ENCODE peak calls at places on chromosomes 6 and 20, in ten cellular contexts. One of them, this sample, is unnamed. For H3K9me3, the result is how much of the 10 kb centered on the place peaks cover.

GRCh38 chr6:20540683-20541082 is 6.4 kb downstream of the CDKAL1 start:
- DNase-seq in effector memory CD4-positive, alpha-beta T cell: no peak
- DNase-seq in neural progenitor cell: no peak
- DNase-seq in SJSA1: no peak
- DNase-seq in kidney: no peak
- DNase-seq in right lobe of liver: no peak
- DNase-seq in heart left ventricle: no peak
- DNase-seq in mammary epithelial cell: peak
- DNase-seq in ovary: peak
- DNase-seq in uterus: no peak
- DNase-seq in this sample: no peak

GRCh38 chr6:97040355-97040860 is 115.9 kb downstream of the KLHL32 start:
- DNase-seq in neural progenitor cell: peak
- DNase-seq in heart left ventricle: no peak
- DNase-seq in ovary: no peak
- DNase-seq in kidney: no peak
- DNase-seq in SJSA1: no peak
- DNase-seq in right lobe of liver: no peak
- DNase-seq in uterus: no peak
- DNase-seq in mammary epithelial cell: no peak
- DNase-seq in effector memory CD4-positive, alpha-beta T cell: no peak
- DNase-seq in this sample: no peak

GRCh38 chr6:70725817-70726413 is 58.2 kb downstream of the SMAP1 start:
- DNase-seq in neural progenitor cell: no peak
- DNase-seq in SJSA1: no peak
- DNase-seq in ovary: no peak
- DNase-seq in uterus: no peak
- DNase-seq in kidney: no peak
- DNase-seq in heart left ventricle: no peak
- DNase-seq in right lobe of liver: no peak
- DNase-seq in effector memory CD4-positive, alpha-beta T cell: no peak
- DNase-seq in mammary epithelial cell: no peak
- DNase-seq in this sample: no peak

GRCh38 chr20:20772492-20773047 is 60.1 kb upstream of the RALGAPA2 start:
- DNase-seq in kidney: no peak
- DNase-seq in SJSA1: no peak
- DNase-seq in neural progenitor cell: no peak
- DNase-seq in heart left ventricle: no peak
- DNase-seq in right lobe of liver: no peak
- DNase-seq in uterus: no peak
- DNase-seq in ovary: no peak
- DNase-seq in mammary epithelial cell: no peak
- DNase-seq in effector memory CD4-positive, alpha-beta T cell: no peak
- DNase-seq in this sample: no peak

GRCh38 chr6:89984926-89985743 is 90.9 kb downstream of the GJA10 start:
- DNase-seq in ovary: no peak
- DNase-seq in heart left ventricle: peak
- DNase-seq in kidney: peak
- DNase-seq in right lobe of liver: peak
- DNase-seq in mammary epithelial cell: no peak
- DNase-seq in effector memory CD4-positive, alpha-beta T cell: no peak
- DNase-seq in neural progenitor cell: peak
- DNase-seq in uterus: no peak
- DNase-seq in SJSA1: peak
- DNase-seq in this sample: no peak

GRCh38 chr6:167907837-167908681 is 81.3 kb downstream of the AFDN start:
- DNase-seq in right lobe of liver: no peak
- DNase-seq in uterus: no peak
- DNase-seq in effector memory CD4-positive, alpha-beta T cell: no peak
- DNase-seq in mammary epithelial cell: peak
- DNase-seq in heart left ventricle: no peak
- DNase-seq in ovary: no peak
- DNase-seq in SJSA1: no peak
- DNase-seq in kidney: no peak
- DNase-seq in neural progenitor cell: no peak
- DNase-seq in this sample: no peak

GRCh38 chr20:48635791-48636267 is 192.0 kb downstream of the PREX1 start:
- DNase-seq in kidney: peak
- DNase-seq in mammary epithelial cell: peak
- DNase-seq in SJSA1: peak
- DNase-seq in effector memory CD4-positive, alpha-beta T cell: peak
- DNase-seq in neural progenitor cell: peak
- DNase-seq in uterus: no peak
- DNase-seq in right lobe of liver: no peak
- DNase-seq in ovary: no peak
- DNase-seq in heart left ventricle: peak
- DNase-seq in this sample: peak

GRCh38 chr6:47019941-47020340 is 22.2 kb downstream of the ADGRF1 start:
- DNase-seq in kidney: no peak
- DNase-seq in neural progenitor cell: no peak
- DNase-seq in right lobe of liver: no peak
- DNase-seq in uterus: no peak
- DNase-seq in SJSA1: no peak
- DNase-seq in heart left ventricle: no peak
- DNase-seq in effector memory CD4-positive, alpha-beta T cell: no peak
- DNase-seq in ovary: no peak
- DNase-seq in mammary epithelial cell: no peak
- DNase-seq in this sample: no peak

GRCh38 chr6:101847690-101848089 is 454.2 kb downstream of the GRIK2 start:
- DNase-seq in right lobe of liver: no peak
- DNase-seq in ovary: no peak
- DNase-seq in SJSA1: no peak
- DNase-seq in uterus: no peak
- DNase-seq in kidney: no peak
- DNase-seq in neural progenitor cell: peak
- DNase-seq in heart left ventricle: no peak
- DNase-seq in effector memory CD4-positive, alpha-beta T cell: no peak
- DNase-seq in mammary epithelial cell: no peak
- DNase-seq in this sample: no peak

GRCh38 chr20:64101731-64102621 is 5.4 kb downstream of the NPBWR2 start:
- DNase-seq in SJSA1: no peak
- DNase-seq in uterus: no peak
- DNase-seq in ovary: no peak
- DNase-seq in heart left ventricle: peak
- DNase-seq in kidney: peak
- DNase-seq in mammary epithelial cell: no peak
- DNase-seq in right lobe of liver: no peak
- DNase-seq in neural progenitor cell: peak
- DNase-seq in effector memory CD4-positive, alpha-beta T cell: peak
- DNase-seq in this sample: peak

GRCh38 chr20:36493013-36493800 is 48.1 kb upstream of the MYL9 start:
- DNase-seq in kidney: no peak
- DNase-seq in heart left ventricle: no peak
- DNase-seq in neural progenitor cell: peak
- DNase-seq in ovary: no peak
- DNase-seq in uterus: no peak
- DNase-seq in SJSA1: no peak
- DNase-seq in right lobe of liver: no peak
- DNase-seq in effector memory CD4-positive, alpha-beta T cell: no peak
- DNase-seq in mammary epithelial cell: no peak
- DNase-seq in this sample: no peak

GRCh38 chr6:134111062-134111677 is 58.7 kb upstream of the SLC2A12 start:
- DNase-seq in right lobe of liver: no peak
- DNase-seq in SJSA1: no peak
- DNase-seq in uterus: no peak
- DNase-seq in heart left ventricle: no peak
- DNase-seq in neural progenitor cell: peak
- DNase-seq in kidney: no peak
- DNase-seq in ovary: no peak
- DNase-seq in mammary epithelial cell: peak
- DNase-seq in effector memory CD4-positive, alpha-beta T cell: peak
- DNase-seq in this sample: no peak

GRCh38 chr6:27188206-27188884 is 59.2 kb upstream of the PRSS16 start:
- DNase-seq in ovary: peak
- DNase-seq in mammary epithelial cell: peak
- DNase-seq in uterus: peak
- DNase-seq in right lobe of liver: peak
- DNase-seq in neural progenitor cell: peak
- DNase-seq in SJSA1: peak
- DNase-seq in heart left ventricle: peak
- DNase-seq in kidney: no peak
- DNase-seq in effector memory CD4-positive, alpha-beta T cell: no peak
- DNase-seq in this sample: no peak

GRCh38 chr20:34729416-34729815 is 25.3 kb downstream of the TP53INP2 start:
- DNase-seq in uterus: no peak
- DNase-seq in effector memory CD4-positive, alpha-beta T cell: no peak
- DNase-seq in mammary epithelial cell: no peak
- DNase-seq in right lobe of liver: no peak
- DNase-seq in ovary: no peak
- DNase-seq in kidney: no peak
- DNase-seq in SJSA1: no peak
- DNase-seq in heart left ventricle: no peak
- DNase-seq in neural progenitor cell: no peak
- DNase-seq in this sample: no peak

GRCh38 chr20:50788045-50788867 is 6.6 kb upstream of the BCAS4 start:
- DNase-seq in mammary epithelial cell: peak
- DNase-seq in right lobe of liver: peak
- DNase-seq in heart left ventricle: no peak
- DNase-seq in neural progenitor cell: no peak
- DNase-seq in uterus: peak
- DNase-seq in SJSA1: no peak
- DNase-seq in ovary: peak
- DNase-seq in effector memory CD4-positive, alpha-beta T cell: no peak
- DNase-seq in kidney: peak
- DNase-seq in this sample: no peak

GRCh38 chr20:52983726-52984450 is 11.7 kb downstream of the TSHZ2 start:
- DNase-seq in neural progenitor cell: peak
- DNase-seq in mammary epithelial cell: no peak
- DNase-seq in SJSA1: no peak
- DNase-seq in kidney: no peak
- DNase-seq in heart left ventricle: no peak
- DNase-seq in uterus: no peak
- DNase-seq in right lobe of liver: no peak
- DNase-seq in effector memory CD4-positive, alpha-beta T cell: no peak
- DNase-seq in ovary: no peak
- DNase-seq in this sample: no peak

GRCh38 chr6:110178626-110179405 is 654 bp downstream of the WASF1 start:
- DNase-seq in kidney: peak
- DNase-seq in heart left ventricle: peak
- DNase-seq in neural progenitor cell: peak
- DNase-seq in effector memory CD4-positive, alpha-beta T cell: peak
- DNase-seq in right lobe of liver: peak
- DNase-seq in uterus: peak
- DNase-seq in mammary epithelial cell: peak
- DNase-seq in SJSA1: peak
- DNase-seq in ovary: peak
- DNase-seq in this sample: peak

GRCh38 chr20:13009682-13010406 is 1.1 kb downstream of the SPTLC3 start:
- DNase-seq in effector memory CD4-positive, alpha-beta T cell: no peak
- DNase-seq in kidney: no peak
- DNase-seq in uterus: peak
- DNase-seq in right lobe of liver: no peak
- DNase-seq in heart left ventricle: no peak
- DNase-seq in neural progenitor cell: no peak
- DNase-seq in ovary: peak
- DNase-seq in mammary epithelial cell: peak
- DNase-seq in SJSA1: peak
- DNase-seq in this sample: no peak

DNA sequence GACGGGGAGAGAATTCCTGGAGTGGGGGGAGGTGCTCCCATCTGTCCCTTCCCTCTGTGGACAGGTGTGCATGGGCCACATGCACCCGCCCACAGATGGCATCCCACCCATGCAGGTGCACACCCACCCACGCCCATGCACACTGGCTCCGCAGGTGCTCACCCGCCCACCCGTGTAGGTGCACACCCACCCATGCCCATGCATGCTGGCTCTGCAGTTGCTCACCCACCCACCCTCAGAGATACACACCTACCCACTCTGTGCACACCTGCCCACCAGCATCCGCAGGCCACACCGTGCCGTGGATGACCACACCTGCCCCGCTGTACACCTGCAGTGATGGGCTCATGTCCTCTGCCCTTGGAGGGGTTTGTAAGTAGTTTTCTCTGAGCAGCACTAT is 132.0 kb downstream of the PHACTR3 start:
- DNase-seq in ovary: no peak
- DNase-seq in effector memory CD4-positive, alpha-beta T cell: no peak
- DNase-seq in SJSA1: peak
- DNase-seq in kidney: no peak
- DNase-seq in neural progenitor cell: no peak
- DNase-seq in heart left ventricle: no peak
- DNase-seq in mammary epithelial cell: no peak
- DNase-seq in uterus: no peak
- DNase-seq in right lobe of liver: peak
- DNase-seq in this sample: no peak
- H3K9me3 ChIP-seq in ovary: under half
- H3K9me3 ChIP-seq in effector memory CD4-positive, alpha-beta T cell: under half
- H3K9me3 ChIP-seq in SJSA1: under half
- H3K9me3 ChIP-seq in kidney: under half
- H3K9me3 ChIP-seq in neural progenitor cell: under half
- H3K9me3 ChIP-seq in heart left ventricle: under half
- H3K9me3 ChIP-seq in mammary epithelial cell: under half
- H3K9me3 ChIP-seq in uterus: under half
- H3K9me3 ChIP-seq in right lobe of liver: under half
- H3K9me3 ChIP-seq in this sample: under half

DNA sequence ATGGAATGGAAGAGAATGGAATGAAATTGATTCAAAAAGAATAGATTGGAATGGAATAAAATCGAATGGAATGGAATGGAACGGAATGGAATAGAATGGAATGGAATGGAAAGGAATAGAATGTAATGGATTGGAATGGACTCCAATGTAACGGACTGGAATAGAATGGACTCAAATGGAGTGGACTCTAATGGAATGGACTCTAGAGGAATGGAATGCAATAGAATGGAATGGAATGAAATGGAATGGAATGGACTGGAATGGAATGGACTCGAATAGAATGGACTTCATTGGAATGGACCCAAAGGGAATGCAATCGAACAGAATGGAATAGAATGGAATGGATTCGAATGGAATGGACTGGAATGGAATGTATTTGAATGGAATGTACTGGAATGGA is 19.7 kb upstream of the DEFB115 start:
- DNase-seq in heart left ventricle: no peak
- DNase-seq in SJSA1: no peak
- DNase-seq in kidney: no peak
- DNase-seq in neural progenitor cell: no peak
- DNase-seq in effector memory CD4-positive, alpha-beta T cell: no peak
- DNase-seq in ovary: no peak
- DNase-seq in mammary epithelial cell: no peak
- DNase-seq in uterus: no peak
- DNase-seq in right lobe of liver: no peak
- DNase-seq in this sample: no peak
- H3K9me3 ChIP-seq in heart left ventricle: half or more
- H3K9me3 ChIP-seq in SJSA1: under half
- H3K9me3 ChIP-seq in kidney: half or more
- H3K9me3 ChIP-seq in neural progenitor cell: half or more
- H3K9me3 ChIP-seq in effector memory CD4-positive, alpha-beta T cell: under half
- H3K9me3 ChIP-seq in ovary: under half
- H3K9me3 ChIP-seq in mammary epithelial cell: half or more
- H3K9me3 ChIP-seq in uterus: under half
- H3K9me3 ChIP-seq in right lobe of liver: under half
- H3K9me3 ChIP-seq in this sample: under half

GRCh38 chr6:52499681-52500239 is 77.1 kb downstream of the TRAM2 start:
- DNase-seq in ovary: no peak
- DNase-seq in uterus: no peak
- DNase-seq in heart left ventricle: peak
- DNase-seq in kidney: no peak
- DNase-seq in neural progenitor cell: no peak
- DNase-seq in mammary epithelial cell: no peak
- DNase-seq in right lobe of liver: no peak
- DNase-seq in SJSA1: no peak
- DNase-seq in effector memory CD4-positive, alpha-beta T cell: no peak
- DNase-seq in this sample: no peak
- H3K9me3 ChIP-seq in ovary: under half
- H3K9me3 ChIP-seq in uterus: under half
- H3K9me3 ChIP-seq in heart left ventricle: under half
- H3K9me3 ChIP-seq in kidney: under half
- H3K9me3 ChIP-seq in neural progenitor cell: under half
- H3K9me3 ChIP-seq in mammary epithelial cell: under half
- H3K9me3 ChIP-seq in right lobe of liver: under half
- H3K9me3 ChIP-seq in SJSA1: under half
- H3K9me3 ChIP-seq in effector memory CD4-positive, alpha-beta T cell: under half
- H3K9me3 ChIP-seq in this sample: under half

GRCh38 chr6:170127151-170127550 is 163.7 kb downstream of the DLL1 start:
- DNase-seq in uterus: no peak
- DNase-seq in right lobe of liver: no peak
- DNase-seq in mammary epithelial cell: no peak
- DNase-seq in neural progenitor cell: no peak
- DNase-seq in heart left ventricle: no peak
- DNase-seq in ovary: peak
- DNase-seq in kidney: peak
- DNase-seq in effector memory CD4-positive, alpha-beta T cell: no peak
- DNase-seq in SJSA1: peak
- DNase-seq in this sample: no peak
- H3K9me3 ChIP-seq in uterus: under half
- H3K9me3 ChIP-seq in right lobe of liver: under half
- H3K9me3 ChIP-seq in mammary epithelial cell: under half
- H3K9me3 ChIP-seq in neural progenitor cell: under half
- H3K9me3 ChIP-seq in heart left ventricle: under half
- H3K9me3 ChIP-seq in ovary: under half
- H3K9me3 ChIP-seq in kidney: under half
- H3K9me3 ChIP-seq in effector memory CD4-positive, alpha-beta T cell: under half
- H3K9me3 ChIP-seq in SJSA1: under half
- H3K9me3 ChIP-seq in this sample: under half